ENCODE peak calls at places on chromosome 10, in six cellular contexts. One of them, this sample, is unnamed.
A peak's percentile ranks its signal among the peaks of the same experiment; 100 is the strongest.

GRCh38 chr10:72291019-72291532 is 17.4 kb downstream of the DDIT4 start:
- DNase-seq in IMR-90: no peak
- DNase-seq in body of pancreas: no peak
- DNase-seq in ovary: no peak
- DNase-seq in HCT116: no peak
- DNase-seq in uterus: no peak
- DNase-seq in this sample: no peak

GRCh38 chr10:131929122-131929845 is 28.5 kb downstream of the PPP2R2D start:
- DNase-seq in HCT116: no peak
- DNase-seq in body of pancreas: no peak
- DNase-seq in uterus: no peak
- DNase-seq in ovary: no peak
- DNase-seq in IMR-90: no peak
- DNase-seq in this sample: no peak

GRCh38 chr10:34121974-34122282 is 693.2 kb downstream of the PARD3 start:
- DNase-seq in ovary: no peak
- DNase-seq in uterus: no peak
- DNase-seq in body of pancreas: no peak
- DNase-seq in IMR-90: peak; percentile 71
- DNase-seq in HCT116: no peak
- DNase-seq in this sample: no peak

GRCh38 chr10:99658622-99659030 is 683 bp upstream of the ENTPD7 start:
- DNase-seq in uterus: peak; percentile 19
- DNase-seq in HCT116: peak; percentile 12
- DNase-seq in ovary: peak; percentile 37
- DNase-seq in IMR-90: peak; percentile 55
- DNase-seq in body of pancreas: peak; percentile 59
- DNase-seq in this sample: peak; percentile 75

GRCh38 chr10:81838950-81839349 is 36.0 kb upstream of the NRG3 start:
- DNase-seq in HCT116: no peak
- DNase-seq in uterus: no peak
- DNase-seq in body of pancreas: no peak
- DNase-seq in IMR-90: no peak
- DNase-seq in ovary: no peak
- DNase-seq in this sample: no peak

GRCh38 chr10:21138769-21139324 is 241.7 kb upstream of the NEBL start:
- DNase-seq in HCT116: no peak
- DNase-seq in body of pancreas: no peak
- DNase-seq in uterus: no peak
- DNase-seq in IMR-90: no peak
- DNase-seq in ovary: no peak
- DNase-seq in this sample: no peak

GRCh38 chr10:86363184-86363832 is 3.3 kb downstream of the GRID1 start:
- DNase-seq in uterus: no peak
- DNase-seq in body of pancreas: peak; percentile 27
- DNase-seq in ovary: peak; percentile 53
- DNase-seq in HCT116: no peak
- DNase-seq in IMR-90: no peak
- DNase-seq in this sample: peak; percentile 61

GRCh38 chr10:83685458-83685857 is 453.9 kb upstream of the GHITM start:
- DNase-seq in IMR-90: no peak
- DNase-seq in HCT116: no peak
- DNase-seq in body of pancreas: peak; percentile 4
- DNase-seq in ovary: no peak
- DNase-seq in uterus: no peak
- DNase-seq in this sample: no peak

GRCh38 chr10:5595591-5596590 is 70.5 kb downstream of the ASB13 start:
- DNase-seq in body of pancreas: no peak
- DNase-seq in HCT116: peak; percentile 21
- DNase-seq in ovary: no peak
- DNase-seq in uterus: no peak
- DNase-seq in IMR-90: peak; percentile 93
- DNase-seq in this sample: no peak

GRCh38 chr10:49106451-49106850 is 8.9 kb downstream of the VSTM4 start:
- DNase-seq in uterus: peak; percentile 51
- DNase-seq in ovary: no peak
- DNase-seq in IMR-90: no peak
- DNase-seq in HCT116: no peak
- DNase-seq in body of pancreas: peak; percentile 46
- DNase-seq in this sample: no peak

GRCh38 chr10:124606822-124607221 is 137.4 kb downstream of the FAM53B start:
- DNase-seq in HCT116: no peak
- DNase-seq in ovary: no peak
- DNase-seq in uterus: no peak
- DNase-seq in body of pancreas: no peak
- DNase-seq in IMR-90: no peak
- DNase-seq in this sample: no peak

GRCh38 chr10:116849271-116850057 is at the start of gene ENO4:
- DNase-seq in IMR-90: peak; percentile 73
- DNase-seq in uterus: peak; percentile 69
- DNase-seq in ovary: peak; percentile 91
- DNase-seq in body of pancreas: peak; percentile 93
- DNase-seq in HCT116: peak; percentile 90
- DNase-seq in this sample: peak; percentile 82

GRCh38 chr10:132243141-132243540 is 56.4 kb downstream of the DPYSL4 start:
- DNase-seq in uterus: no peak
- DNase-seq in IMR-90: no peak
- DNase-seq in HCT116: no peak
- DNase-seq in ovary: no peak
- DNase-seq in body of pancreas: no peak
- DNase-seq in this sample: peak; percentile 37

GRCh38 chr10:17599089-17599488 is 18.1 kb downstream of the HACD1 start:
- DNase-seq in HCT116: peak; percentile 13
- DNase-seq in ovary: no peak
- DNase-seq in uterus: no peak
- DNase-seq in body of pancreas: peak; percentile 15
- DNase-seq in IMR-90: peak; percentile 55
- DNase-seq in this sample: no peak

DNA sequence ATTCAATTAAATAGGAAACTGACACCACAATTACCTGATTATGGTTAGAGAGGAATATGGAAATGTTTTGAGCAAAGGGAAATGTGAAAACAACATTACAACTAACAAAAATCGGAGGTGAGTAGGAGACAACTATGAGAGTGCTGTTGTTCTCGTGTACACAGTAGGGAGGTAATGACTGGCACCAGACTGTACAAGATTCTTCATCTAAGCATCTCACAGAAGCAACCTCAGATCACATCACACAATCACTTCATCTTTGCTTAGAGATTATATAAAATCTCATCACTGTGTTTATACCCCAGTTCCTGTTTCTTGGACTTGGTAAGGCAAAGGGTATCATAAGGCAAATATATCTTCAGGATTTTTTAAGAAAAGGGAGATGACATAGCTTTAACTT is 14.9 kb downstream of the ABLIM1 start:
- DNase-seq in IMR-90: no peak
- DNase-seq in ovary: no peak
- DNase-seq in uterus: no peak
- DNase-seq in HCT116: no peak
- DNase-seq in body of pancreas: no peak
- DNase-seq in this sample: no peak
- H3K27ac ChIP-seq in IMR-90: no peak overlapping the region
- H3K27ac ChIP-seq in ovary: no peak overlapping the region
- H3K27ac ChIP-seq in uterus: no peak overlapping the region
- H3K27ac ChIP-seq in HCT116: no peak overlapping the region
- H3K27ac ChIP-seq in body of pancreas: no peak overlapping the region
- H3K27ac ChIP-seq in this sample: no peak overlapping the region

DNA sequence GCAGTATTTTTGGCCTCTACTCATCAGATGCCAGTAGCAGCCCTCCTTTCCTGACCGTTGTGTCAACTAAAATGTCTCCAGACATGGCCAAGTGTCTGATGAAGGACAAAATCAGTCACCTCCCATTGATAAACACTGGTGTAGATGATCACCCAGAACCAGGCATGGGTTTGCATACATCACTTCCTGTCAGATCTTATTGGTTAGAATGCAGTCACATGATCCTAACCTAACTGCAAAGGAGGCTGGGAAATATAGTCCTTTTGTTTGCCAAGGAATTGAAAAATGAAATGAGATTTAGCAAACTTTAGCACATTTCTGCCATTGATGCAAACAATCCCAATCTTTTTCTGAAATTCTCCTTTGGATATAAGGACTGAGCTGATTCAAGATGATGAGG is 141.4 kb downstream of the BUB3 start:
- DNase-seq in body of pancreas: no peak
- DNase-seq in uterus: no peak
- DNase-seq in ovary: no peak
- DNase-seq in HCT116: no peak
- DNase-seq in IMR-90: no peak
- DNase-seq in this sample: no peak
- TF ChIP-seq POLR2A in body of pancreas: no peak
- TF ChIP-seq POLR2A in uterus: no peak
- TF ChIP-seq POLR2A in ovary: no peak
- TF ChIP-seq POLR2A in HCT116: no peak
- TF ChIP-seq POLR2A in IMR-90: no peak
- TF ChIP-seq POLR2A in this sample: no peak

GRCh38 chr10:46309511-46310142 is 22.8 kb downstream of the ANTXRL start:
- DNase-seq in HCT116: no peak
- DNase-seq in uterus: no peak
- DNase-seq in ovary: no peak
- DNase-seq in body of pancreas: no peak
- DNase-seq in IMR-90: no peak
- DNase-seq in this sample: no peak

GRCh38 chr10:46310851-46311250 is 24.1 kb downstream of the ANTXRL start:
- DNase-seq in ovary: no peak
- DNase-seq in HCT116: no peak
- DNase-seq in body of pancreas: no peak
- DNase-seq in uterus: no peak
- DNase-seq in IMR-90: no peak
- DNase-seq in this sample: no peak

GRCh38 chr10:46312953-46313352 is 26.2 kb downstream of the ANTXRL start:
- DNase-seq in uterus: no peak
- DNase-seq in IMR-90: no peak
- DNase-seq in HCT116: no peak
- DNase-seq in ovary: no peak
- DNase-seq in body of pancreas: no peak
- DNase-seq in this sample: no peak

GRCh38 chr10:46310143-46310514 is 23.3 kb downstream of the ANTXRL start:
- DNase-seq in ovary: no peak
- DNase-seq in body of pancreas: no peak
- DNase-seq in uterus: no peak
- DNase-seq in HCT116: no peak
- DNase-seq in IMR-90: no peak
- DNase-seq in this sample: no peak

DNA sequence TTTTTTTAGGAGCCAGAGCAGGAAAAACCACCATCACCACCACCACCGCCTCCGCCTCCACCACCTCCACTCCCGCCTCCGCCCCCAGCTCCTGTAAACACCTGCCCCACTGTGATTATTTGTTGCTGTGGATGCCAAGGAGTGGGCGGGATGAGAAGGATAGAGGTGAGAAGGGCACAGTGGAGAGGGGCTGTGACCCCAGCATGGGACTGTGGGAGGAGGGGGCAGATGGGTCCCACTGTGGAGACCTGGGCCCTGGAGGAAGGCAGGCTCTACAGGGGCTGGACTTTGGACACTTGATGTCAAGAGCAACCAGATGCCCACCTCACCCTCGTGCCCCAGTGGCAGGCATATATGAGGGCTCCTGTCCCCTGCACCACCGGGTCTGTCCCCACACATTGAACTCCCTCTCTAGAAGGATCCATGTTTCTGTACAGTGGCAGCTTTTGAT is 24.7 kb downstream of the ANTXRL start:
- DNase-seq in IMR-90: no peak
- DNase-seq in body of pancreas: no peak
- DNase-seq in uterus: no peak
- DNase-seq in ovary: no peak
- DNase-seq in HCT116: no peak
- DNase-seq in this sample: no peak
- H3K27ac ChIP-seq in IMR-90: no peak overlapping the region
- H3K27ac ChIP-seq in body of pancreas: no peak overlapping the region
- H3K27ac ChIP-seq in uterus: no peak overlapping the region
- H3K27ac ChIP-seq in ovary: no peak overlapping the region
- H3K27ac ChIP-seq in HCT116: no peak overlapping the region
- H3K27ac ChIP-seq in this sample: no peak overlapping the region

DNA sequence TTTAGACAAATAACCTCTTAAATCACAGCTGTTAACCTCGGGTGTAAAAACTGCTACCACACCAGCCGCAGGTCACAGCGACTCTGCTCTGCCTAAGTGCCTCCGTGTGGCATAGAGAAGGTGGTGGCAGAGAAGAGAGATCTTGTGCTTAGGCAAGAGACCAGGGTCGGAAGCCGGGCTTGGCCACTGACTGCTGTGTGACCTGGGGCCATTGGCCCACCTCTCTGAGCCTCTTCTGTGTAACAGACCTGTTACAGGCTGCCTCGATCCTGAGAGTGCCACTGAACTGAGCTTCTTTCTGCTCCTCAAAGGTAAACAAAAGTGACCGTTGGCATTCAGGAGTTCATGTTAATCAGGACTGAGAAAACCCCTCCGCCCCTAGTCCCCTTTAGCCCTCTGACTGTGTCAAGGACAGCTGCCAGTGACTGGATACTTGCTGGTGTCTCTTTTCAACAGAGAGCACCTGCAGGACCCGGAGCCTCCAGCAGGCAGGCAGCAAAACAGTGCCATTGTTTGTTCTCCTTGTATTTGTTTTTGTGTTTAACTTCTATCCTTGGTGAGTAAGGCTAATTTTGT is 36.5 kb downstream of the ZMIZ1 start:
- DNase-seq in ovary: no peak
- DNase-seq in body of pancreas: no peak
- DNase-seq in uterus: no peak
- DNase-seq in IMR-90: no peak
- DNase-seq in HCT116: no peak
- DNase-seq in this sample: no peak
- TF ChIP-seq POLR2A in ovary: no peak
- TF ChIP-seq POLR2A in body of pancreas: no peak
- TF ChIP-seq POLR2A in uterus: no peak
- TF ChIP-seq POLR2A in IMR-90: no peak
- TF ChIP-seq POLR2A in HCT116: no peak
- TF ChIP-seq POLR2A in this sample: no peak

DNA sequence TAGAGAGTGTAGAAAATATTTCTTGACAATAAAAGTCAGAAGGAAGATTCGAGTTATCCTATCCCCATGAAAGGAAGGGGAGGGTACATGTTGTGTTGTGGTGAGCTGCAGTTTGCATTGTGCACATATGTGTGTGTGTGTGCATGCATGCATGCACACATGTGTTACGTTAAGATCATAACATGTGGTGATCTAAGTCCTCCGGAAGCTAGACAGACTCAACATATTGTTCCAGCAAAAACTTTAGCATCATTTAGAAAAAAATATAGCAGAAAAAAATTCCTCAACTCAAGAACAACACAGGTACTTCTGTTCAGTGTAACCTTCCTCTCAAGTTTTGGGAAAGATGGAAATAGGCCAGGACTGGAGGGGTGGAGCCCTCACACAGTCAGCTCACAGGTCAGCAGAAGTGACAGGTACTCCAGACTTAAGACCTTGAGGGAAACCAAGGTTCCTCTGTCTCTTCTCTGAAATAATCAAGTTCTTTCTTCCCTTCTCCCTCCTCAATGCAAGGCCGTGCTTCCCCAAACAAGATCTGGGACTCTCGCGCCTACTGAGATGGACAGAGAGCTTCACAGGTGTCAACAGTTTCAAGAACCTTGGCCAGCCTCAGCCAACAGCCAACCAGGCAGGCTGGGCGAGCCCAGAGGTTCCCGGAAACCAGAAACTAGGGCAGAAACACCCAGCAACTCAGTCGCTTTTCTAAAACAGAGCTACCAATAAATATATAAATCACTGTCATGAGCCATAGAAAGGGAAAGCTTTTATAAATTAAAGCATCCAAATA is 205.2 kb downstream of the FAM107B start:
- DNase-seq in uterus: no peak
- DNase-seq in ovary: no peak
- DNase-seq in HCT116: no peak
- DNase-seq in IMR-90: no peak
- DNase-seq in body of pancreas: peak; percentile 82
- DNase-seq in this sample: peak; percentile 77
- H3K27ac ChIP-seq in uterus: no peak overlapping the region
- H3K27ac ChIP-seq in ovary: no peak overlapping the region
- H3K27ac ChIP-seq in HCT116: no peak overlapping the region
- H3K27ac ChIP-seq in IMR-90: no peak overlapping the region
- H3K27ac ChIP-seq in body of pancreas: peak overlapping the region; percentile 84
- H3K27ac ChIP-seq in this sample: peak overlapping the region; percentile 76

GRCh38 chr10:43403911-43404674 is 4.9 kb downstream of the HNRNPF start:
- DNase-seq in HCT116: no peak
- DNase-seq in body of pancreas: no peak
- DNase-seq in uterus: no peak
- DNase-seq in IMR-90: no peak
- DNase-seq in ovary: peak; percentile 13
- DNase-seq in this sample: no peak
- TF ChIP-seq POLR2A in HCT116: no peak
- TF ChIP-seq POLR2A in body of pancreas: no peak
- TF ChIP-seq POLR2A in uterus: no peak
- TF ChIP-seq POLR2A in IMR-90: no peak
- TF ChIP-seq POLR2A in ovary: no peak
- TF ChIP-seq POLR2A in this sample: no peak